ENCODE peak calls at places on chromosomes 5 and 9, in five cellular contexts. O, M, R, H and S are unnamed samples.

GRCh38 chr5:17255471-17256016 is 38.1 kb downstream of the BASP1 start:
- DNase-seq in R (no peak), O (peak; percentile 20), M (no peak), H (no peak), S (no peak)

GRCh38 chr5:177304392-177305119 is 957 bp downstream of the PRELID1 start:
- DNase-seq in R (no peak), H (peak; percentile 86), M (peak; percentile 55), O (no peak), S (no peak)

GRCh38 chr5:108295588-108296368 is 86.1 kb downstream of the FBXL17 start:
- DNase-seq in O (no peak), M (no peak), H (no peak), R (no peak), S (no peak)

GRCh38 chr5:71862661-71863060 is 143.6 kb downstream of the CARTPT start:
- DNase-seq in M (no peak), H (no peak), R (no peak), O (no peak), S (no peak)

GRCh38 chr9:16385590-16386578 is 484.6 kb downstream of the BNC2 start:
- DNase-seq in O (no peak), H (no peak), R (no peak), M (no peak), S (no peak)

GRCh38 chr9:110399983-110400382 is 62.3 kb upstream of the TXNDC8 start:
- DNase-seq in R (no peak), O (no peak), H (no peak), M (no peak), S (no peak)

GRCh38 chr5:55524816-55525215 is 9.9 kb downstream of the PLPP1 start:
- DNase-seq in O (no peak), R (no peak), H (no peak), M (no peak), S (no peak)

GRCh38 chr9:98983295-98984268 is 39.9 kb downstream of the COL15A1 start:
- DNase-seq in H (no peak), R (no peak), O (no peak), M (no peak), S (no peak)

GRCh38 chr5:34889394-34889793 is 25.9 kb downstream of the RAD1 start:
- DNase-seq in M (peak; percentile 68), R (no peak), H (no peak), O (no peak), S (no peak)

GRCh38 chr5:92313385-92313784 is 930.3 kb upstream of the ARRDC3 start:
- DNase-seq in M (no peak), O (no peak), H (no peak), R (no peak), S (no peak)

GRCh38 chr5:100841358-100842076 is 61.6 kb downstream of the ST8SIA4 start:
- DNase-seq in M (no peak), H (no peak), R (no peak), O (no peak), S (no peak)

GRCh38 chr5:78705826-78706225 is 57.3 kb upstream of the LHFPL2 start:
- DNase-seq in H (no peak), O (no peak), R (no peak), M (no peak), S (no peak)

GRCh38 chr5:169390265-169390664 is 89.3 kb upstream of the SLIT3 start:
- DNase-seq in O (no peak), H (no peak), R (no peak), M (no peak), S (no peak)

GRCh38 chr9:124537926-124538325 is 30.7 kb upstream of the NR5A1 start:
- DNase-seq in R (no peak), O (no peak), M (no peak), H (no peak), S (peak; percentile 86)

GRCh38 chr5:56534102-56534501 is 281.2 kb upstream of the MAP3K1 start:
- DNase-seq in R (no peak), M (peak; percentile 46), O (peak; percentile 22), H (no peak), S (no peak)

GRCh38 chr9:37325778-37326177 is 96.7 kb upstream of the GRHPR start:
- DNase-seq in O (peak; percentile 11), M (no peak), H (no peak), R (no peak), S (no peak)

GRCh38 chr9:127862075-127863011 is 7.9 kb upstream of the ENG start:
- DNase-seq in O (peak; percentile 79), M (no peak), H (peak; percentile 98), R (peak; percentile 82), S (peak; percentile 67)

GRCh38 chr5:48192-48591 is 43.8 kb upstream of the PLEKHG4B start:
- DNase-seq in R (no peak), M (no peak), O (peak; percentile 13), H (no peak), S (no peak)

GRCh38 chr5:157570801-157571200 is 4.8 kb downstream of the ADAM19 start:
- DNase-seq in H (no peak), R (no peak), O (no peak), M (no peak), S (no peak)

GRCh38 chr5:157568717-157569116 is 6.9 kb downstream of the ADAM19 start:
- DNase-seq in H (no peak), O (no peak), M (no peak), R (no peak), S (no peak)

GRCh38 chr5:157574456-157575095 is 999 bp downstream of the ADAM19 start:
- DNase-seq in O (no peak), H (peak; percentile 85), R (peak; percentile 23), M (no peak), S (no peak)

GRCh38 chr5:157575096-157575872 is at the start of gene ADAM19:
- DNase-seq in M (no peak), H (peak; percentile 92), R (peak; percentile 52), O (peak; percentile 8), S (peak; percentile 24)

DNA sequence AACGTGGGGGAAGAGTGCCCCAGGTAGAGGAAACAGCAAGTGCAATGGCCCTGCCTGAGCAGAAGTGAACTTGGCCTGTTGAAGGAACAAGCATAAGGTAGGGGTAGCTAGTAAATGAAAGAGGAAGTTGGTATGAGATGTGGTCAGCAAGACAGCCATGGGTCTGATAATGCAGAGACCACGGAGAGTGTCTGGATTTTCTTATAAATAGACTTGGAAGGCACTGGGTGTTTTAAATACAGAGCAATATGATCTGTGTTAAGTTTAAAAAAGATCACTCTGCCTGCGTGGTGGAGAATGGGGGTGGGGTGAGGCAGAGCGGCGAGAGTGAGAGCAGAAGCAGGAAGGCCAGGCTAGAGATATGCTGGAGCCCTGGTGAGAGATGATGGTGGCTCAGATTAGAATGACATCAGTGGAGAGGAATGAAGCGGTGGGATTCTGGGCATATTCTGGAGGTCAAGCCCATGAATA is 4.2 kb downstream of the ADAM19 start:
- DNase-seq in O (peak; percentile 17), M (no peak), R (no peak), H (peak; percentile 87), S (no peak)
- TF ChIP-seq POLR2A in O (no peak), M (no peak), R (no peak), H (no peak), S (no peak)

GRCh38 chr5:150516011-150516410 is 8.1 kb downstream of the NDST1 start:
- DNase-seq in O (peak; percentile 83), M (peak; percentile 25), R (peak; percentile 67), H (no peak), S (peak; percentile 87)
- TF ChIP-seq POLR2A in O (no peak), M (no peak), R (no peak), H (no peak), S (no peak)

GRCh38 chr5:119355244-119355635 is 579 bp upstream of the TNFAIP8 start:
- DNase-seq in H (peak; percentile 79), O (no peak), R (no peak), M (peak; percentile 43), S (no peak)
- TF ChIP-seq POLR2A in H (no peak), O (no peak), R (no peak), M (no peak), S (no peak)

GRCh38 chr5:141596867-141597266 is 21.9 kb downstream of the DIAPH1 start:
- DNase-seq in H (no peak), R (no peak), O (no peak), M (no peak), S (no peak)
- TF ChIP-seq POLR2A in H (no peak), R (no peak), O (no peak), M (no peak), S (no peak)

GRCh38 chr9:70421272-70422180 is 7.1 kb upstream of the KLF9 start:
- DNase-seq in O (peak; percentile 38), M (no peak), R (peak; percentile 33), H (no peak), S (no peak)

GRCh38 chr9:70419546-70420266 is 5.2 kb upstream of the KLF9 start:
- DNase-seq in M (peak; percentile 91), R (peak; percentile 92), H (peak; percentile 99), O (peak; percentile 98), S (peak; percentile 97)

GRCh38 chr9:70420267-70421019 is 6.0 kb upstream of the KLF9 start:
- DNase-seq in M (peak; percentile 87), H (peak; percentile 95), R (peak; percentile 94), O (peak; percentile 97), S (peak; percentile 67)

GRCh38 chr9:70421020-70421271 is 6.5 kb upstream of the KLF9 start:
- DNase-seq in R (no peak), O (no peak), H (no peak), M (no peak), S (no peak)

GRCh38 chr9:70418822-70419545 is 4.5 kb upstream of the KLF9 start:
- DNase-seq in H (peak; percentile 97), O (peak; percentile 99), R (peak; percentile 92), M (peak; percentile 79), S (peak; percentile 92)
- TF ChIP-seq POLR2A in H (peak; percentile 81), O (no peak), R (peak; percentile 87), M (no peak), S (peak; percentile 89)